ENCODE peak calls at places on chromosomes 5 and 9, in six cellular contexts. J is H1, A is endothelial cell of umbilical vein, G is suprapubic skin, V is GM23338, Q is K562. I is an unnamed sample.

GRCh38 chr5:33272288-33272687 is 168.5 kb upstream of the TARS1 start:
- DNase-seq in Q (no peak), J (no peak), G (no peak), V (no peak), A (peak; percentile 94), I (no peak)

GRCh38 chr5:68304421-68305052 is 89.0 kb downstream of the PIK3R1 start:
- DNase-seq in J (no peak), G (no peak), V (no peak), A (no peak), Q (peak; percentile 65), I (no peak)

GRCh38 chr9:93533863-93534262 is 42.5 kb upstream of the PHF2 start:
- DNase-seq in V (peak; percentile 44), A (no peak), J (no peak), G (no peak), Q (no peak), I (no peak)

GRCh38 chr9:101398930-101399640 is 434 bp downstream of the ZNF189 start:
- DNase-seq in G (peak; percentile 63), J (no peak), Q (peak; percentile 30), V (no peak), A (peak; percentile 32), I (peak; percentile 64)

GRCh38 chr9:123407537-123407828 is 51.5 kb downstream of the CRB2 start:
- DNase-seq in Q (no peak), V (no peak), J (no peak), G (no peak), A (no peak), I (no peak)

GRCh38 chr5:139740138-139740992 is 55.2 kb upstream of the PSD2 start:
- DNase-seq in G (no peak), J (no peak), Q (no peak), A (no peak), V (no peak), I (no peak)

GRCh38 chr9:127397722-127398647 is 1.0 kb downstream of the SLC2A8 start:
- DNase-seq in V (peak; percentile 64), Q (peak; percentile 50), A (peak; percentile 68), J (no peak), G (no peak), I (peak; percentile 77)

GRCh38 chr9:109379513-109379912 is 58.7 kb upstream of the EPB41L4B start:
- DNase-seq in A (no peak), Q (no peak), G (no peak), J (no peak), V (no peak), I (no peak)

GRCh38 chr5:72482046-72482445 is 25.2 kb downstream of the ZNF366 start:
- DNase-seq in G (no peak), V (no peak), Q (no peak), A (no peak), J (no peak), I (no peak)

GRCh38 chr9:37840560-37841194 is 40.1 kb downstream of the DCAF10 start:
- DNase-seq in J (no peak), V (no peak), Q (peak; percentile 89), A (peak; percentile 47), G (no peak), I (no peak)

GRCh38 chr9:27033815-27034403 is 28.4 kb upstream of the LRRC19 start:
- DNase-seq in A (peak; percentile 78), J (peak; percentile 3), V (peak; percentile 70), G (no peak), Q (peak; percentile 33), I (peak; percentile 67)

GRCh38 chr5:95283761-95284511 is 958 bp downstream of the MCTP1 start:
- DNase-seq in G (no peak), V (peak; percentile 79), A (peak; percentile 28), Q (peak; percentile 36), J (no peak), I (no peak)

GRCh38 chr9:6149315-6149714 is 66.3 kb upstream of the IL33 start:
- DNase-seq in Q (no peak), A (peak; percentile 97), J (no peak), V (no peak), G (no peak), I (no peak)

GRCh38 chr9:4301302-4301701 is 1.4 kb upstream of the GLIS3 start:
- DNase-seq in G (no peak), V (no peak), Q (no peak), J (no peak), A (no peak), I (no peak)

GRCh38 chr5:126858441-126858840 is 81.5 kb downstream of the LMNB1 start:
- DNase-seq in Q (no peak), G (no peak), J (peak; percentile 34), A (no peak), V (peak; percentile 93), I (no peak)

GRCh38 chr5:158639876-158640570 is 459.7 kb downstream of the EBF1 start:
- DNase-seq in V (peak; percentile 2), Q (no peak), G (no peak), A (no peak), J (no peak), I (no peak)

GRCh38 chr9:90300901-90301688 is 341.5 kb downstream of the DIRAS2 start:
- DNase-seq in G (no peak), A (peak; percentile 9), V (no peak), J (peak; percentile 31), Q (no peak), I (no peak)

GRCh38 chr9:128636024-128636390 is 20.6 kb downstream of the DYNC2I2 start:
- DNase-seq in J (peak; percentile 41), V (peak; percentile 80), G (no peak), Q (no peak), A (no peak), I (no peak)

GRCh38 chr9:97615439-97616072 is 17.6 kb downstream of the TSTD2 start:
- DNase-seq in J (no peak), V (peak; percentile 79), A (peak; percentile 77), Q (peak; percentile 69), G (no peak), I (peak; percentile 81)

GRCh38 chr9:20028849-20029231 is 240.0 kb upstream of the SLC24A2 start:
- DNase-seq in Q (no peak), V (no peak), G (no peak), A (peak; percentile 73), J (no peak), I (no peak)

GRCh38 chr5:59542841-59543825 is 350.4 kb downstream of the PDE4D start:
- DNase-seq in A (peak; percentile 95), J (no peak), Q (no peak), V (no peak), G (no peak), I (peak; percentile 77)

GRCh38 chr5:115809946-115810345 is 6.5 kb downstream of the CDO1 start:
- DNase-seq in Q (no peak), A (peak; percentile 48), G (no peak), J (no peak), V (no peak), I (no peak)

GRCh38 chr9:129320575-129321311 is 142.7 kb upstream of the IER5L start:
- DNase-seq in A (peak; percentile 66), V (peak; percentile 82), G (peak; percentile 79), J (no peak), Q (peak; percentile 53), I (peak; percentile 80)

GRCh38 chr9:127050581-127050980 is 71.9 kb downstream of the ANGPTL2 start:
- DNase-seq in G (peak; percentile 47), V (no peak), A (no peak), Q (no peak), J (no peak), I (no peak)

GRCh38 chr5:143180751-143181150 is 222.7 kb downstream of the NR3C1 start:
- DNase-seq in Q (no peak), J (no peak), G (no peak), V (no peak), A (no peak), I (no peak)

GRCh38 chr5:143183989-143184388 is 219.5 kb downstream of the NR3C1 start:
- DNase-seq in V (no peak), J (no peak), G (no peak), A (no peak), Q (no peak), I (no peak)

GRCh38 chr5:143181173-143181572 is 222.3 kb downstream of the NR3C1 start:
- DNase-seq in J (no peak), Q (no peak), G (no peak), V (no peak), A (no peak), I (no peak)

GRCh38 chr5:143182106-143182505 is 221.4 kb downstream of the NR3C1 start:
- DNase-seq in V (no peak), Q (no peak), J (no peak), A (no peak), G (no peak), I (no peak)

GRCh38 chr5:143182901-143183820 is 220.3 kb downstream of the NR3C1 start:
- DNase-seq in J (no peak), A (peak; percentile 70), Q (no peak), V (no peak), G (no peak), I (no peak)
- TF ChIP-seq POLR2AphosphoS5 in J (no peak), A (no peak), Q (no peak), V (no peak), G (no peak), I (no peak)

GRCh38 chr5:160166069-160166972 is 47.1 kb upstream of the PWWP2A start:
- DNase-seq in V (peak; percentile 94), A (no peak), G (no peak), Q (no peak), J (no peak), I (no peak)
- H3K27ac ChIP-seq in V (peak overlapping the region; percentile 98), A (peak overlapping the region; percentile 89), G (peak overlapping the region; percentile 89), Q (no peak overlapping the region), J (peak overlapping the region; percentile 90), I (peak overlapping the region; percentile 13)

DNA sequence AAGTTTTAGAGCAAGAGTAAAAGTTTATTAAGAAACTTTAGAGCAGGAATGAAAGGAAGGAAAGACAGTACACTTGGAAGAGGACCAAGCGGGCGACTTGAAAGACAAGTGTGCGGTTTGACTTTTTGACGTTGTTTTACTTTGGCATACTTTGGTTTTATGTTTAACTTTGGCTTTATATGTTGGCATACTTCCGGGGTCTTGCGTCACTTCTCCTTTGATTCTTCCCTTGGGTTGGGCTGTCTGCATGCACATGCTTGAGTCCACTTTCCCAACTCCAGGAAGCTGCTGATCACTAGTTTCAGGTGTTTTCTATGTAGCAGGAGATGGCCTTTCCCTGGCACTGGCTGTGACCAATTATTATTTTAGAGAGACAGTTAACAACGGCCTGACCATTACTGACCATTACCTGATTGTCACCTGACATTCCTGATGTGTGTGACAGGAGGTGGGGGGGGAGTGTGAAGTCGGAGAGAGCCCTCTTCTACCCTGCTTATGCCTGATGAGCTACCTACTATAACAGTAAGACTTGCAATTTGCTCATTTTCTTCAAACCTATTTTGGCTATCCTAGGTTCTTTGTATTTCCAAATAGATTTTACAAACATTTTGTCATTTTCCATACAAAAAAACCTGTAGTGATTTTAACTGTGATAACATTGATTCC is 45.5 kb downstream of the TNFSF8 start:
- DNase-seq in A (no peak), V (no peak), G (no peak), J (no peak), Q (no peak), I (no peak)
- TF ChIP-seq POLR2AphosphoS5 in A (no peak), V (no peak), G (no peak), J (no peak), Q (no peak), I (no peak)

DNA sequence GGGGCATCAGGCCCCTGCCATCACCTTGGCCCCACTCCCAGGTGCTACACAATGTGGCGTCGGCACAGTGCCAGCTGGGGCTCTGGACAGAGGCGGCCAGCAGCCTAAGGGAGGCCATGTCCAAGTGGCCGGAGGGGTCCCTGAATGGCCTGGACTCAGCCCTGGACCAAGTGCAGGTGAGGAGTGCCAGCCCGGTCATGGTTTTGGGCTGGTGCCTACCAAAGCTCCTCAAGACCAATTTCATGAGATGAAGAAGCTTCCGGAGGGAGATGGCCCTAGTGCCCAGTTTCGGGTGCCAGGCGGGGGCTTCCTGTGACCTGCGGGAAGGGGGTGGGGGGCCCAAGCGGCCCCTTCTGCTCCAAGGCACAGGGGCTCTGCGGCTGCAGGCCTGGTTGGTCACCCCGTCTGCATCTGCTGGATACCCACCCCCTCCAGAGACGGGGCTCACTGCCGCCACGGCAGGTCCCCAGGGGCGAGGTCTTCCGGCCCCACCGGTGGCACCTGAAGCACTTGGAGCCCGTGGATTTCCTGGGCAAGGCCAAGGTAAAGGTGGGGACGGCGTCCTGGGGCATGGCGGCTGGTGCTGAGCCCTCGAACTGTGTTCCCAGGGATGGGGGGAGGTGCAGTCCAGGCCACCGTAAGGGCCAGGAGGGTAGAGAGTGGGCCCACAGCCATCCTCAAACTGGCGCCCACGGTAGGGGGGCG is 5.8 kb downstream of the NOXA1 start:
- DNase-seq in V (no peak), J (no peak), Q (no peak), A (no peak), G (peak; percentile 57), I (no peak)
- H3K27ac ChIP-seq in V (no peak overlapping the region), J (no peak overlapping the region), Q (no peak overlapping the region), A (no peak overlapping the region), G (no peak overlapping the region), I (no peak overlapping the region)